ENCODE peak calls at places on chromosomes 4 and X, in four cellular contexts. I is central memory CD4-positive, alpha-beta T cell; A is mucosa of descending colon; J is thoracic aorta. H is an unnamed sample.

GRCh38 chr4:142160509-142160908 is 524.1 kb downstream of the IL15 start:
- DNase-seq in I (no peak), A (no peak), J (no peak), H (no peak)

GRCh38 chr4:71382125-71382524 is 43.3 kb downstream of the SLC4A4 start:
- DNase-seq in I (no peak), A (no peak), J (no peak), H (no peak)

GRCh38 chrX:38358274-38358673 is 5.9 kb downstream of the OTC start:
- DNase-seq in I (no peak), A (no peak), J (no peak), H (no peak)

GRCh38 chr4:2962099-2962455 is 1.1 kb downstream of the NOP14 start:
- DNase-seq in I (no peak), A (no peak), J (no peak), H (no peak)

GRCh38 chr4:75599647-75600046 is 30.7 kb downstream of the CDKL2 start:
- DNase-seq in I (no peak), A (no peak), J (no peak), H (no peak)

GRCh38 chr4:74451214-74451661 is 6.3 kb downstream of the AREG start:
- DNase-seq in I (no peak), A (no peak), J (no peak), H (peak)

GRCh38 chr4:177064116-177064515 is 245.6 kb upstream of the NEIL3 start:
- DNase-seq in I (no peak), A (no peak), J (no peak), H (no peak)

GRCh38 chr4:35565640-35566039 is 678.7 kb downstream of the ARAP2 start:
- DNase-seq in I (no peak), A (no peak), J (no peak), H (no peak)

GRCh38 chrX:140762061-140762460 is 52.5 kb downstream of the LINC00632 start:
- DNase-seq in I (no peak), A (no peak), J (no peak), H (no peak)

GRCh38 chr4:174681723-174682300 is 147.2 kb downstream of the GLRA3 start:
- DNase-seq in I (no peak), A (no peak), J (no peak), H (no peak)

GRCh38 chrX:136778914-136779313 is 1.8 kb downstream of the ARHGEF6 start:
- DNase-seq in I (no peak), A (no peak), J (no peak), H (no peak)

GRCh38 chrX:38806054-38806389 is 4.8 kb downstream of the MID1IP1 start:
- DNase-seq in I (no peak), A (peak), J (no peak), H (no peak)

GRCh38 chrX:135707880-135708279 is 5.6 kb upstream of the CT45A1 start:
- DNase-seq in I (no peak), A (no peak), J (no peak), H (no peak)

GRCh38 chr4:112002301-112002700 is 143.0 kb upstream of the FAM241A start:
- DNase-seq in I (no peak), A (no peak), J (no peak), H (no peak)

GRCh38 chr4:59094505-59094904 is 1984.3 kb upstream of the IGFBP7 start:
- DNase-seq in I (no peak), A (no peak), J (no peak), H (no peak)

GRCh38 chr4:1842993-1843448 is 12.9 kb downstream of the LETM1 start:
- DNase-seq in I (no peak), A (no peak), J (no peak), H (no peak)

GRCh38 chr4:118282692-118283091 is 70.1 kb downstream of the PRSS12 start:
- DNase-seq in I (no peak), A (no peak), J (no peak), H (no peak)

GRCh38 chr4:84995386-84995785 is 28.9 kb upstream of the WDFY3 start:
- DNase-seq in I (no peak), A (no peak), J (no peak), H (no peak)

GRCh38 chr4:15457401-15458201 is 12.1 kb upstream of the CC2D2A start:
- DNase-seq in I (peak), A (no peak), J (no peak), H (no peak)

GRCh38 chrX:41984628-41985027 is 61.3 kb upstream of the CASK start:
- DNase-seq in I (no peak), A (peak), J (no peak), H (no peak)

GRCh38 chr4:113952452-113953029 is 26.9 kb downstream of the ARSJ start:
- DNase-seq in I (peak), A (no peak), J (no peak), H (no peak)

GRCh38 chr4:25161599-25161960 is 1.3 kb upstream of the SEPSECS start:
- DNase-seq in I (no peak), A (no peak), J (no peak), H (no peak)

GRCh38 chr4:79331126-79331876 is 5.4 kb upstream of the NAA11 start:
- DNase-seq in I (no peak), A (no peak), J (no peak), H (no peak)

GRCh38 chr4:5027366-5027765 is 8.1 kb upstream of the CYTL1 start:
- DNase-seq in I (no peak), A (no peak), J (no peak), H (no peak)

GRCh38 chr4:74327751-74328150 is 19.5 kb downstream of the EPGN start:
- DNase-seq in I (no peak), A (no peak), J (no peak), H (no peak)

GRCh38 chr4:7166981-7167700 is 25.2 kb upstream of the SORCS2 start:
- DNase-seq in I (no peak), A (peak), J (no peak), H (no peak)